ENCODE peak calls at places on chromosomes 3 and 15, in four cellular contexts. One of them, this sample, is unnamed.
A peak's percentile ranks its signal among the peaks of the same experiment; 100 is the strongest.

GRCh38 chr3:80688814-80689213 is 921.0 kb upstream of the ROBO1 start:
- DNase-seq in HepG2: peak; percentile 19
- DNase-seq in GM12878: no peak
- DNase-seq in K562: peak; percentile 1
- DNase-seq in this sample: peak; percentile 19

GRCh38 chr15:31442203-31443090 is 115.8 kb downstream of the KLF13 start:
- DNase-seq in HepG2: no peak
- DNase-seq in GM12878: no peak
- DNase-seq in K562: no peak
- DNase-seq in this sample: peak; percentile 61

GRCh38 chr3:50254577-50255250 is 14.2 kb upstream of the SEMA3B start:
- DNase-seq in HepG2: no peak
- DNase-seq in GM12878: no peak
- DNase-seq in K562: no peak
- DNase-seq in this sample: peak; percentile 60

GRCh38 chr3:123383101-123384053 is 65.5 kb downstream of the ADCY5 start:
- DNase-seq in HepG2: no peak
- DNase-seq in GM12878: no peak
- DNase-seq in K562: no peak
- DNase-seq in this sample: peak; percentile 77

GRCh38 chr15:77599899-77600298 is 32.8 kb downstream of the LINGO1 start:
- DNase-seq in HepG2: peak; percentile 20
- DNase-seq in GM12878: no peak
- DNase-seq in K562: peak; percentile 87
- DNase-seq in this sample: peak; percentile 75

GRCh38 chr3:16693820-16694219 is 88.6 kb upstream of the DAZL start:
- DNase-seq in HepG2: no peak
- DNase-seq in GM12878: no peak
- DNase-seq in K562: no peak
- DNase-seq in this sample: no peak

GRCh38 chr3:55622733-55623132 is 135.6 kb upstream of the WNT5A start:
- DNase-seq in HepG2: no peak
- DNase-seq in GM12878: no peak
- DNase-seq in K562: no peak
- DNase-seq in this sample: no peak

GRCh38 chr15:66599536-66600239 is 33.9 kb upstream of the LCTL start:
- DNase-seq in HepG2: no peak
- DNase-seq in GM12878: no peak
- DNase-seq in K562: no peak
- DNase-seq in this sample: no peak

GRCh38 chr15:33160581-33161165 is 33.8 kb downstream of the FMN1 start:
- DNase-seq in HepG2: no peak
- DNase-seq in GM12878: no peak
- DNase-seq in K562: no peak
- DNase-seq in this sample: no peak

GRCh38 chr15:39682366-39682765 is 100.3 kb downstream of the FSIP1 start:
- DNase-seq in HepG2: no peak
- DNase-seq in GM12878: no peak
- DNase-seq in K562: no peak
- DNase-seq in this sample: no peak

GRCh38 chr3:138203938-138204337 is 16.8 kb downstream of the ARMC8 start:
- DNase-seq in HepG2: no peak
- DNase-seq in GM12878: no peak
- DNase-seq in K562: no peak
- DNase-seq in this sample: no peak

GRCh38 chr15:48334260-48334659 is 3.0 kb downstream of the DUT start:
- DNase-seq in HepG2: no peak
- DNase-seq in GM12878: no peak
- DNase-seq in K562: peak; percentile 42
- DNase-seq in this sample: peak; percentile 33

GRCh38 chr3:63508305-63508704 is 144.2 kb upstream of the SNTN start:
- DNase-seq in HepG2: no peak
- DNase-seq in GM12878: no peak
- DNase-seq in K562: no peak
- DNase-seq in this sample: no peak

GRCh38 chr15:68789041-68789920 is 31.4 kb downstream of the ANP32A start:
- DNase-seq in HepG2: no peak
- DNase-seq in GM12878: no peak
- DNase-seq in K562: no peak
- DNase-seq in this sample: no peak

GRCh38 chr15:52180196-52180835 is 10.9 kb downstream of the GNB5 start:
- DNase-seq in HepG2: no peak
- DNase-seq in GM12878: no peak
- DNase-seq in K562: no peak
- DNase-seq in this sample: no peak

GRCh38 chr3:159818399-159818798 is 170.2 kb upstream of the IL12A start:
- DNase-seq in HepG2: peak; percentile 31
- DNase-seq in GM12878: no peak
- DNase-seq in K562: no peak
- DNase-seq in this sample: peak; percentile 70

GRCh38 chr3:54882114-54882833 is 45.6 kb downstream of the LRTM1 start:
- DNase-seq in HepG2: no peak
- DNase-seq in GM12878: no peak
- DNase-seq in K562: no peak
- DNase-seq in this sample: no peak

GRCh38 chr3:37653466-37653865 is 208.2 kb upstream of the CTDSPL start:
- DNase-seq in HepG2: no peak
- DNase-seq in GM12878: no peak
- DNase-seq in K562: no peak
- DNase-seq in this sample: no peak

GRCh38 chr15:51888593-51889195 is 59.2 kb downstream of the TMOD3 start:
- DNase-seq in HepG2: no peak
- DNase-seq in GM12878: no peak
- DNase-seq in K562: peak; percentile 22
- DNase-seq in this sample: peak; percentile 55

GRCh38 chr3:140972833-140973232 is 31.2 kb downstream of the SLC25A36 start:
- DNase-seq in HepG2: peak; percentile 41
- DNase-seq in GM12878: no peak
- DNase-seq in K562: peak; percentile 11
- DNase-seq in this sample: peak; percentile 38

GRCh38 chr3:119304201-119304713 is 10.1 kb downstream of the ARHGAP31 start:
- DNase-seq in HepG2: no peak
- DNase-seq in GM12878: no peak
- DNase-seq in K562: no peak
- DNase-seq in this sample: no peak

GRCh38 chr3:136802481-136802996 is 16.4 kb upstream of the SLC35G2 start:
- DNase-seq in HepG2: no peak
- DNase-seq in GM12878: no peak
- DNase-seq in K562: no peak
- DNase-seq in this sample: no peak

GRCh38 chr15:88018865-88019626 is 237.5 kb downstream of the NTRK3 start:
- DNase-seq in HepG2: no peak
- DNase-seq in GM12878: no peak
- DNase-seq in K562: no peak
- DNase-seq in this sample: no peak

GRCh38 chr3:128235207-128235933 is 82.1 kb downstream of the EEFSEC start:
- DNase-seq in HepG2: no peak
- DNase-seq in GM12878: no peak
- DNase-seq in K562: no peak
- DNase-seq in this sample: no peak

GRCh38 chr3:196072313-196072712 is 9.6 kb downstream of the TFRC start:
- DNase-seq in HepG2: no peak
- DNase-seq in GM12878: peak; percentile 41
- DNase-seq in K562: no peak
- DNase-seq in this sample: no peak

GRCh38 chr3:12139111-12139511 is 19.6 kb downstream of the TIMP4 start:
- DNase-seq in HepG2: peak; percentile 33
- DNase-seq in GM12878: no peak
- DNase-seq in K562: peak; percentile 37
- DNase-seq in this sample: peak; percentile 64

GRCh38 chr15:77030928-77031375 is 36.0 kb downstream of the PSTPIP1 start:
- DNase-seq in HepG2: no peak
- DNase-seq in GM12878: no peak
- DNase-seq in K562: no peak
- DNase-seq in this sample: no peak

GRCh38 chr15:72117448-72117697 is 577 bp downstream of the MYO9A start:
- DNase-seq in HepG2: peak; percentile 32
- DNase-seq in GM12878: no peak
- DNase-seq in K562: no peak
- DNase-seq in this sample: peak; percentile 88

GRCh38 chr15:25844542-25844941 is 18.6 kb downstream of the ATP10A start:
- DNase-seq in HepG2: no peak
- DNase-seq in GM12878: no peak
- DNase-seq in K562: no peak
- DNase-seq in this sample: no peak

GRCh38 chr15:25838191-25838870 is 24.8 kb downstream of the ATP10A start:
- DNase-seq in HepG2: no peak
- DNase-seq in GM12878: no peak
- DNase-seq in K562: no peak
- DNase-seq in this sample: no peak

GRCh38 chr15:25839638-25840156 is 23.4 kb downstream of the ATP10A start:
- DNase-seq in HepG2: no peak
- DNase-seq in GM12878: no peak
- DNase-seq in K562: no peak
- DNase-seq in this sample: no peak

DNA sequence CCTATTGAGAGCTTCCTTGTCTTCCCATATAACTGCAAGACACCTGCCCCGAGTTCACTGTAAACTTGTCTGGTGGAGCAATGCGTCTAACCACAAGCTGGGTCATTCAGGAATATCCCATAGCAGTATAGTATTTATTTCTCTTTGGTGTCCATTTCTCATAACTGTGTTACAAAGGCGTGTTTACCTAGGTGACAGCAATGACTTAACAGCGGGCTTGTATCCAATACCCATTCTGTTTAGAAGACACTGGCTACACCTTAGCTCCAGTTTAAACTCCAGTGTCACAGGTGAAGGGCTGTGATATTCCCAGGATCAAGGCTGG is 24.3 kb downstream of the ATP10A start:
- DNase-seq in HepG2: no peak
- DNase-seq in GM12878: no peak
- DNase-seq in K562: no peak
- DNase-seq in this sample: no peak
- TF ChIP-seq EZH2 in HepG2: no peak
- TF ChIP-seq EZH2 in GM12878: no peak
- TF ChIP-seq EZH2 in K562: no peak
- TF ChIP-seq EZH2 in this sample: no peak

DNA sequence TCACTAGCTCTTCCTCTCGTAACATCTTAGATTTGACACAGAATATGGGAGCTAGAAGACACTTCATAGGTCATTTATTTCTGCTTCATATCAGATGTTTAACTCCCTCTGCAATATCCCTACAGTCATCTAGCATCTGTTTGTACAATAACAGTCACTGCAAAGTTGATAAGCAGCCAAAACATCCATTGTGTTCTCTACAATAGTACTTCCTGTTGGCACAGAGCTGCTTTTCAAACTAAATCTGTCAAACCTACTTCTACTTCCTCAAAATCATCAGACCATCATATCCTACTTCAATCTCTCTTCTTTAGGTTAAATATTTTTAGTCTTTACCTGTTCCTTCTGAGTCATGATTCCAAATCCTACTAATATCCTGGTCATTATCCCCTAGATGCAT is 233.2 kb downstream of the FGF12 start:
- DNase-seq in HepG2: no peak
- DNase-seq in GM12878: no peak
- DNase-seq in K562: no peak
- DNase-seq in this sample: no peak
- TF ChIP-seq JUNB in HepG2: no peak
- TF ChIP-seq JUNB in GM12878: no peak
- TF ChIP-seq JUNB in K562: no peak
- TF ChIP-seq JUNB in this sample: no peak

GRCh38 chr15:49620658-49621326 is at the start of the genes DTWD1 and FAM227B:
- DNase-seq in HepG2: peak; percentile 90
- DNase-seq in GM12878: peak; percentile 89
- DNase-seq in K562: peak; percentile 98
- DNase-seq in this sample: peak; percentile 97
- TF ChIP-seq EZH2 in HepG2: no peak
- TF ChIP-seq EZH2 in GM12878: no peak
- TF ChIP-seq EZH2 in K562: no peak
- TF ChIP-seq EZH2 in this sample: no peak

GRCh38 chr3:194730369-194730768 is 44.7 kb downstream of the FAM43A start:
- DNase-seq in HepG2: no peak
- DNase-seq in GM12878: no peak
- DNase-seq in K562: no peak
- DNase-seq in this sample: peak; percentile 34
- TF ChIP-seq JUNB in HepG2: no peak
- TF ChIP-seq JUNB in GM12878: no peak
- TF ChIP-seq JUNB in K562: no peak
- TF ChIP-seq JUNB in this sample: no peak

DNA sequence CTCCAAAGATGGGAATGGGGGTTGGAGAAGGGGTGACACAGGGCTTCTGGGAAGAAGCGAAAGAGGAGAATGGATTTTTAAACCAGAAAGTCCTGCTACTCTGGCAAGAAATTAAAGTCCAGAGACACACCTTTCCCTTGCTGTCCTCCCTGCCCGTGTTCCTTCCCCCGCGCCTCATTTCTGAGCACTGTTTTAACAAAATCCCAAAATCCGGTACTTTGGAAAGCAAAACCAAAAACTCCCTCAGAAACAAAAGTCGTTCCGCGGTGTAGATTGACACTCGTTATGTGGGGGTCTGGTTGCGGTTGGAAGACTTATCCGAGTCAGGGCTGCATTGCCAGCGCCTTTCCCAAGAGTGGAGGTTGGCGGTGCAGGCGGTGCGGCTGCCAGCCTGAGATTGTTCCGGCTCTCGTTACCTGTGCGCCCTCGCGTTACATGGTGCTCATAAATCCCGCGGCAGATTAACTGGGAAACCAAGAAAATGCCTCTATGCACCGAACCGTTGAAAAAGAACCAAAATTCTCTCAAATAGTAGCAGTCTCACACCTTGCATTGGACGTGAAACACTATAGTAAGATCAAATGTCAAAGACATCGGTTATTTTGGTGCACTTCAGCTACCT is 217.8 kb downstream of the MEIS2 start:
- DNase-seq in HepG2: no peak
- DNase-seq in GM12878: no peak
- DNase-seq in K562: no peak
- DNase-seq in this sample: peak; percentile 59
- TF ChIP-seq EZH2 in HepG2: no peak
- TF ChIP-seq EZH2 in GM12878: no peak
- TF ChIP-seq EZH2 in K562: no peak
- TF ChIP-seq EZH2 in this sample: peak; percentile 92